ENCODE peak calls at places on chromosomes 7 and 10, in eight cellular contexts. L is suprapubic skin, D is IMR-90, O is OCI-LY7, M is MM.1S, U is HepG2, H is lower lobe of right lung, F is thoracic aorta. G is an unnamed sample.

GRCh38 chr10:121873236-121873635 is 54.6 kb downstream of the ATE1 start:
- DNase-seq in D (peak; percentile 10), O (no peak), H (no peak), F (no peak), M (no peak), U (no peak), L (no peak), G (no peak)

GRCh38 chr10:104208730-104209129 is 23.4 kb downstream of the CFAP43 start:
- DNase-seq in U (no peak), M (no peak), L (no peak), D (no peak), O (no peak), F (no peak), H (no peak), G (no peak)

GRCh38 chr10:18650618-18651017 is 769 bp downstream of the NSUN6 start:
- DNase-seq in M (peak; percentile 18), U (no peak), F (no peak), O (peak; percentile 28), H (no peak), L (no peak), D (no peak), G (no peak)

GRCh38 chr7:30117886-30118285 is 16.9 kb upstream of the MTURN start:
- DNase-seq in H (no peak), D (no peak), F (no peak), O (no peak), U (no peak), M (no peak), L (no peak), G (no peak)

GRCh38 chr10:85643839-85644525 is 722.6 kb downstream of the GRID1 start:
- DNase-seq in L (no peak), U (peak; percentile 29), H (no peak), O (no peak), F (no peak), M (no peak), D (no peak), G (no peak)

GRCh38 chr7:116171094-116171493 is 39.2 kb upstream of the TES start:
- DNase-seq in H (no peak), U (no peak), D (no peak), O (no peak), L (no peak), M (no peak), F (no peak), G (no peak)

GRCh38 chr7:98884416-98884815 is 6.1 kb downstream of the TRRAP start:
- DNase-seq in D (no peak), M (no peak), U (no peak), O (no peak), L (no peak), H (no peak), F (no peak), G (no peak)

GRCh38 chr7:157675427-157675930 is 338.7 kb downstream of the DNAJB6 start:
- DNase-seq in F (no peak), O (no peak), H (no peak), L (peak; percentile 69), U (no peak), D (no peak), M (no peak), G (peak; percentile 44)

GRCh38 chr7:12715372-12716133 is 28.1 kb downstream of the ARL4A start:
- DNase-seq in L (no peak), U (peak; percentile 86), D (peak; percentile 95), H (peak; percentile 84), F (peak; percentile 28), M (no peak), O (no peak), G (peak; percentile 78)

GRCh38 chr7:55520426-55521140 is 51.7 kb downstream of the VOPP1 start:
- DNase-seq in M (no peak), D (no peak), F (no peak), U (no peak), L (no peak), O (no peak), H (no peak), G (no peak)

DNA sequence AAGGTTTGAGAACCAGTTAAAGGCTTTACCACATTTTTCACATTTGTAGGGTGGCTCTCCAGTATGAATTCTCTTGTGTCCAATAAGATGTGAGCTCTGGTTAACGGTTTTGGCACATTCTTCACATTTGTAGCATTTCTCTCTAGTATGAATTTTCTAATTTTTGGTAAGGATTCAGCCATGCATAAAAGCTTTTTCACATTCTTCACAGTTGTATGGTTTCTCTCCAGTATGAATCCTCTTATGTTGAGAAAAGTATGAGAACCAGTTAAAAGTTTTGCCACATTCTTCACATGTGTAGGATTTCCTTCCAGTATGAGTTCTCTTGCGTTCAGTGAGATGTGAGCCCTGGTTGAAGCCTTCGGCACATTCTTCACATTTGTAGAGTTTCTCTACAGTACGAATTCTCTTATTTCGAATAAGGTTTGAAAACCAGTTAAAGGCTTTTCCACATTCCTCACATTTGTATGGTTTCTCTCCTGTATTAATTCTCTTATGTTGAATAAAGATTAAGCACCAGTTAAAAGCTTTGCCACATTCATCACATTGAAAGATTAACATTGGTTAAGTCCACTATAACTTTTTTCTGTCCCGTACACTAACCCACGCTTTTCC is 33.2 kb upstream of the ZNF479 start:
- DNase-seq in L (no peak), U (no peak), F (no peak), H (no peak), O (no peak), M (no peak), D (no peak), G (no peak)
- H3K9me3 ChIP-seq in L (peaks cover 48% of the 10 kb centered on the region), U (peaks cover 58% of the 10 kb centered on the region), F (peaks cover 48% of the 10 kb centered on the region), H (peaks cover 15% of the 10 kb centered on the region), O (peaks cover 7% of the 10 kb centered on the region), M (no peaks in the 10 kb centered on the region), D (peaks cover 16% of the 10 kb centered on the region), G (peaks cover 33% of the 10 kb centered on the region)

DNA sequence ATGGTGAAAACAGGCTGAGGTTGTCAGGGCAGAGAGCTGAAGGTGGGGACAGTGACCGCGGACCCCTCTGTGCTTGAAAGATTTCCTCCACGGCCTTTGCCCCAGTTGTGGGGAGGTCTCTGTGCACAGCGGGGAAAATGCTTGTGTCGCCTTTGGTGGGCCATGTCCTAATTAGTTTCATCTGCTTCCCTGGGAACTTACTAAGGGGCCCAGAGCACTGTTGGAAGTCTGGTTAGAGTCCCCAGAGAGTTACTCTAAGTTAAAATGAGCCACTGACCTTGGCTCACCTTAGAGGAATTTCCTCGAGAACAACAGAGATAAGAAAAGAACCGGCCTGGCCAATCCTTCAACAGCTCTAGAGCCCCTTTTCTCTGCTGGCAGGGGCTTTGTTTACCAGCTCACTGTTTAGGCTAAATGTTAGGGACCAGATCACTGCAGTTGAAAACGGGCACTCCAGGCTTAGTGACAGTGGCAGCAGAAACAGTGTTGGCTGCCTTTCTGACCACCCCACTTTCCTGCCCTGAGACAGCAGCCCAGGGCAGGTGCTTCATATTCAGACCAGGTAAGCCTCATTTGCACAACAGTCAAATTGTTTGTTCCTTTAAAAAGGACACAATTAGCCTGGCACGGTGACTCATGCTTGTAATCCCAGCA is 38.0 kb downstream of the CRCP start:
- DNase-seq in L (no peak), F (no peak), H (no peak), D (peak; percentile 34), U (no peak), O (no peak), M (no peak), G (no peak)
- H3K27ac ChIP-seq in L (peak overlapping the region; percentile 75), F (peak overlapping the region; percentile 19), H (peak overlapping the region; percentile 81), D (peak overlapping the region; percentile 88), U (no peak overlapping the region), O (no peak overlapping the region), M (no peak overlapping the region), G (peak overlapping the region; percentile 71)

GRCh38 chr10:3780056-3780765 is 4.8 kb downstream of the KLF6 start:
- DNase-seq in H (no peak), U (no peak), M (no peak), F (no peak), D (peak; percentile 71), O (no peak), L (no peak), G (no peak)

GRCh38 chr10:3779146-3779707 is 5.8 kb downstream of the KLF6 start:
- DNase-seq in D (peak; percentile 45), H (no peak), L (no peak), U (no peak), M (no peak), F (no peak), O (no peak), G (no peak)

GRCh38 chr10:3778708-3779108 is 6.3 kb downstream of the KLF6 start:
- DNase-seq in H (no peak), U (no peak), O (no peak), M (no peak), F (no peak), D (peak; percentile 12), L (no peak), G (no peak)

GRCh38 chr10:3776796-3777571 is 8.0 kb downstream of the KLF6 start:
- DNase-seq in U (peak; percentile 58), O (no peak), L (no peak), D (peak; percentile 94), M (no peak), H (no peak), F (peak; percentile 76), G (peak; percentile 76)

DNA sequence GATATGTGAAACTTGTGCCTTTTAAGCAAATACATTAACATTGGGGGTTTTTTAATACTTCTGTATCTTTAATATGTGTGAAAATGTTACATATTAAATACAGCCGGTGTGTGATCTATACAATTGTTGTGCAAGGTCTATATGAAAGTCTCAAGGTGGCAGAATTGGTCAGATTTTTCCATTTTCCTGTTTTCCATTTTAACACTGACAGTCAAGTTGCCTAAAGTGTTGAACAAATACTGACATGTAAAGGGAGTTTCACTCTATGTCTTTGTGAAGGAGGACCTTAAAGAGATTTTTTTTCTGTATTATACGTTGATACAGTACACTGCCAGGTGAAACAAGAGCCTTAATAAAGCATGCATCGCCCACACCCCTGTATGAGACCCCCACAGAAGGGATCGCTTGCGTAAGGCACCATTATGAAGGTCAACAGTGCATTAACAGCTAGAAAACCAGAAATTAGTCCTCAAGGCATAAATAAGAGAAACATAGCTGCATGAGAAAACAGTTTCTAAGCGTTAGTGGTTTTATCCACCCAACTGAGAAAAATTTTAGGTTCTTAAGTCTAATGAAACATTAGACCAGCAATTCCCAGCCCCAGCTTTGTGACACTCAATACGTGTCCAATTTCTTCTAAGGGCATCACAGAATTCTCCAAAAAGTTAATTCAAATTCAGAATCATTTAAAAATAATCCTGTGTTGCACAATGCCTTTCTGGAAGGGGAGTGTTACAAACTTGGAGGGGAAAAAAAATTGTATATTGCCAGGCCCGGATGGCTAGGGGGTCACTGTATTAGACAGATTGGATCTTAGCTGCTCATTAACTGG is 6.9 kb downstream of the KLF6 start:
- DNase-seq in F (no peak), U (no peak), D (peak; percentile 16), M (no peak), H (no peak), L (no peak), O (no peak), G (no peak)
- H3K36me3 ChIP-seq in F (peaks cover 49% of the 10 kb centered on the region), U (peaks cover 57% of the 10 kb centered on the region), D (peaks cover 56% of the 10 kb centered on the region), M (peaks cover 55% of the 10 kb centered on the region), H (peaks cover 77% of the 10 kb centered on the region), L (peaks cover 54% of the 10 kb centered on the region), O (peaks cover 91% of the 10 kb centered on the region), G (peaks cover 64% of the 10 kb centered on the region)

DNA sequence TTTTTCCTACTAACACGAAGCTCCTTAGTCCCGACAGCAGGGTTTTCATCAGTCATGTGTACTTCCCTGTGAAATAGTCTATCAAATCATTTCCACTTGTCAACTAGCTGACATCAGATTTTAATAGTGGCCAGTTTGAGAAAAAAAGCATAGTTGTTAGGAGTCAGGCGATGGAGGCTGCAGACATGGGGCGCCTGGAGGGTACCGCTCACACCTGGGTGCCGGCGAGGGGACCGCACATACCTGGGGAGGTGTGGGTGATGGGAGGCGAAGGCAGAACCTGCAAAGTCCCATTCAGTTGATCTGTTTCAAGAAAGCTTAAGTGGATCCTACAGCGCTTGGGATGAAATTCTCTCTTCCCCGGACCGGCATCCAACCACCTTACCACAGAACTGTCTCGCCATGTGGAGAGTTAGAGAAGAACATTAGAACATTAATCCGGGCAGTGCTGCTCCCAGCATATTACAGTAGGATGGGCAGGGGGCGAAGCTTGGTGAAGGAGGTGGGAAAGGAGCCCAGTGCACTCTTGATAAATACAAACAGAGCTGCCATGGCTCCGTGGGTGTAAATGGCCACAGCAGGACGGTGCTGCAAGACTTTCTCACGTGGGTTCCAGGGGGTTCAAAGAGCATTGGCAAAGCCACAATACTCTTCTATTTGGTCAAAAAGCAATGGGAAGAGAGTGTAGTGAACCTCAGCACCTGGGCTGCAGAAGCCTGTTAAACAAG is 24.2 kb downstream of the ADARB2 start:
- DNase-seq in L (no peak), D (no peak), O (no peak), U (no peak), H (no peak), F (no peak), M (no peak), G (no peak)
- H3K9me3 ChIP-seq in L (no peaks in the 10 kb centered on the region), D (peaks cover 27% of the 10 kb centered on the region), O (no peaks in the 10 kb centered on the region), U (no peaks in the 10 kb centered on the region), H (no peaks in the 10 kb centered on the region), F (no peaks in the 10 kb centered on the region), M (no peaks in the 10 kb centered on the region), G (no peaks in the 10 kb centered on the region)

G was measured in sigmoid colon.